ENCODE peak calls at places on chromosomes 7 and 10, in five cellular contexts. One of them, this sample, is unnamed.

GRCh38 chr7:128921866-128922440 is 11.4 kb upstream of the KCP start:
- DNase-seq in NB4: no peak
- DNase-seq in T1000: no peak
- DNase-seq in activated CD4-positive, alpha-beta T cell treated with anti-CD3 and anti-CD28 coated beads for 24 hours: no peak
- DNase-seq in GM23248: no peak
- DNase-seq in this sample: peak

GRCh38 chr10:12726971-12727831 is 274.3 kb downstream of the CCDC3 start:
- DNase-seq in NB4: no peak
- DNase-seq in T1000: no peak
- DNase-seq in activated CD4-positive, alpha-beta T cell treated with anti-CD3 and anti-CD28 coated beads for 24 hours: no peak
- DNase-seq in GM23248: no peak
- DNase-seq in this sample: no peak

GRCh38 chr7:150377116-150377979 is 1.8 kb upstream of the ZNF775 start:
- DNase-seq in NB4: no peak
- DNase-seq in T1000: no peak
- DNase-seq in activated CD4-positive, alpha-beta T cell treated with anti-CD3 and anti-CD28 coated beads for 24 hours: no peak
- DNase-seq in GM23248: no peak
- DNase-seq in this sample: no peak

GRCh38 chr7:157813741-157814661 is 477.2 kb downstream of the DNAJB6 start:
- DNase-seq in NB4: no peak
- DNase-seq in T1000: no peak
- DNase-seq in activated CD4-positive, alpha-beta T cell treated with anti-CD3 and anti-CD28 coated beads for 24 hours: no peak
- DNase-seq in GM23248: no peak
- DNase-seq in this sample: no peak

GRCh38 chr10:72171175-72171630 is 44.6 kb upstream of the ANAPC16 start:
- DNase-seq in NB4: peak
- DNase-seq in T1000: peak
- DNase-seq in activated CD4-positive, alpha-beta T cell treated with anti-CD3 and anti-CD28 coated beads for 24 hours: no peak
- DNase-seq in GM23248: peak
- DNase-seq in this sample: no peak

GRCh38 chr10:126468876-126469643 is 80.8 kb upstream of the ADAM12 start:
- DNase-seq in NB4: no peak
- DNase-seq in T1000: no peak
- DNase-seq in activated CD4-positive, alpha-beta T cell treated with anti-CD3 and anti-CD28 coated beads for 24 hours: no peak
- DNase-seq in GM23248: no peak
- DNase-seq in this sample: no peak

GRCh38 chr7:45454771-45455170 is 119.4 kb upstream of the ADCY1 start:
- DNase-seq in NB4: no peak
- DNase-seq in T1000: no peak
- DNase-seq in activated CD4-positive, alpha-beta T cell treated with anti-CD3 and anti-CD28 coated beads for 24 hours: no peak
- DNase-seq in GM23248: no peak
- DNase-seq in this sample: no peak

GRCh38 chr7:29194206-29194593 is 375 bp upstream of the CHN2 start:
- DNase-seq in NB4: no peak
- DNase-seq in T1000: no peak
- DNase-seq in activated CD4-positive, alpha-beta T cell treated with anti-CD3 and anti-CD28 coated beads for 24 hours: no peak
- DNase-seq in GM23248: peak
- DNase-seq in this sample: peak

GRCh38 chr7:45709168-45710034 is 135.2 kb downstream of the ADCY1 start:
- DNase-seq in NB4: no peak
- DNase-seq in T1000: no peak
- DNase-seq in activated CD4-positive, alpha-beta T cell treated with anti-CD3 and anti-CD28 coated beads for 24 hours: no peak
- DNase-seq in GM23248: peak
- DNase-seq in this sample: peak